ENCODE peak calls at places on chromosome 17, in ten cellular contexts. B, L, U, H, E, F, K, I, W and Y are unnamed samples.

GRCh38 chr17:40533896-40534295 is 31.4 kb downstream of the CCR7 start:
- DNase-seq in I (no peak), U (no peak), E (no peak), B (no peak), W (no peak), K (no peak), L (no peak), F (no peak), H (no peak), Y (no peak)

GRCh38 chr17:63075969-63076368 is 109.9 kb downstream of the TANC2 start:
- DNase-seq in W (no peak), E (no peak), L (no peak), K (no peak), F (no peak), I (no peak), U (no peak), H (no peak), B (no peak), Y (no peak)

GRCh38 chr17:33024688-33025486 is 33.2 kb downstream of the SPACA3 start:
- DNase-seq in L (no peak), I (no peak), U (no peak), E (no peak), F (no peak), W (no peak), K (no peak), H (no peak), B (no peak), Y (no peak)

GRCh38 chr17:63834431-63835166 is 7.1 kb upstream of the FTSJ3 start:
- DNase-seq in E (peak), F (peak), K (peak), W (no peak), L (peak), H (no peak), I (peak), U (no peak), B (peak), Y (peak)

GRCh38 chr17:8044819-8045810 is 6.3 kb downstream of the ALOX15B start:
- DNase-seq in W (no peak), H (no peak), U (no peak), L (no peak), E (no peak), B (no peak), I (no peak), K (no peak), F (no peak), Y (no peak)

GRCh38 chr17:55825213-55825612 is 74.4 kb downstream of the PCTP start:
- DNase-seq in K (peak), L (peak), U (peak), B (no peak), E (peak), I (no peak), F (no peak), H (no peak), W (no peak), Y (peak)

GRCh38 chr17:63222655-63223054 is 223.5 kb downstream of the CYB561 start:
- DNase-seq in W (no peak), K (peak), I (no peak), E (no peak), F (no peak), L (no peak), B (no peak), H (no peak), U (peak), Y (no peak)

GRCh38 chr17:38701504-38702165 is 3.4 kb upstream of the MLLT6 start:
- DNase-seq in F (peak), B (peak), I (peak), U (peak), L (no peak), H (peak), K (peak), E (peak), W (no peak), Y (peak)

GRCh38 chr17:82520041-82520910 is 744 bp downstream of the FOXK2 start:
- DNase-seq in E (peak), H (peak), L (peak), K (peak), I (peak), B (peak), F (no peak), W (no peak), U (peak), Y (peak)

GRCh38 chr17:35540589-35541404 is 3.3 kb upstream of the SLFN12L start:
- DNase-seq in E (peak), I (peak), H (no peak), F (peak), L (no peak), K (peak), U (no peak), W (no peak), B (peak), Y (no peak)

GRCh38 chr17:81159611-81160265 is 5.6 kb upstream of the PVALEF start:
- DNase-seq in B (no peak), H (no peak), K (no peak), E (no peak), U (no peak), L (no peak), W (no peak), I (no peak), F (no peak), Y (no peak)

GRCh38 chr17:50498021-50498874 is 10.0 kb upstream of the MYCBPAP start:
- DNase-seq in H (no peak), K (no peak), F (no peak), U (no peak), L (no peak), I (no peak), E (no peak), B (no peak), W (no peak), Y (no peak)

GRCh38 chr17:6815775-6816174 is 15.8 kb downstream of the TEKT1 start:
- DNase-seq in B (no peak), H (no peak), L (no peak), F (no peak), E (no peak), U (no peak), K (no peak), I (no peak), W (no peak), Y (no peak)

GRCh38 chr17:8341456-8341855 is 1.8 kb downstream of the ODF4 start:
- DNase-seq in E (no peak), B (no peak), I (no peak), U (no peak), K (peak), L (peak), F (no peak), W (no peak), H (no peak), Y (no peak)

GRCh38 chr17:27351741-27352140 is 57.8 kb downstream of the WSB1 start:
- DNase-seq in I (no peak), K (peak), U (no peak), H (no peak), F (no peak), L (no peak), W (no peak), E (no peak), B (no peak), Y (peak)

GRCh38 chr17:4949321-4950074 is 1.2 kb upstream of the PFN1 start:
- DNase-seq in H (peak), E (peak), W (no peak), B (peak), U (peak), F (no peak), L (peak), K (peak), I (peak), Y (peak)

GRCh38 chr17:46159686-46160085 is 33.5 kb downstream of the KANSL1 start:
- DNase-seq in K (peak), H (no peak), W (no peak), F (peak), B (no peak), L (no peak), E (no peak), U (no peak), I (no peak), Y (no peak)

GRCh38 chr17:63519972-63520882 is 2.9 kb upstream of the KCNH6 start:
- DNase-seq in W (no peak), H (no peak), E (no peak), B (no peak), U (peak), L (peak), F (no peak), K (no peak), I (no peak), Y (no peak)

GRCh38 chr17:30716461-30717289 is 107.8 kb downstream of the CRLF3 start:
- DNase-seq in H (no peak), L (no peak), E (no peak), K (peak), I (no peak), F (no peak), B (no peak), W (no peak), U (no peak), Y (no peak)

GRCh38 chr17:72667096-72668063 is 425.1 kb downstream of the SLC39A11 start:
- DNase-seq in L (no peak), H (no peak), E (no peak), I (no peak), W (no peak), F (no peak), K (peak), B (no peak), U (no peak), Y (no peak)

GRCh38 chr17:79793924-79794304 is 3.0 kb downstream of the CBX8 start:
- DNase-seq in F (peak), L (peak), U (no peak), B (no peak), H (no peak), W (no peak), I (no peak), E (no peak), K (peak), Y (peak)

GRCh38 chr17:54892360-54892759 is 8.3 kb upstream of the TOM1L1 start:
- DNase-seq in E (no peak), B (no peak), I (no peak), L (no peak), W (no peak), F (no peak), H (no peak), U (no peak), K (no peak), Y (no peak)

GRCh38 chr17:81192386-81193050 is 26.5 kb upstream of the AATK start:
- DNase-seq in F (no peak), L (no peak), K (no peak), H (no peak), U (no peak), I (no peak), W (no peak), B (no peak), E (no peak), Y (no peak)

GRCh38 chr17:77495575-77495974 is 354.8 kb downstream of the SEC14L1 start:
- DNase-seq in K (no peak), E (peak), W (no peak), H (no peak), B (no peak), F (no peak), L (no peak), U (no peak), I (no peak), Y (no peak)

GRCh38 chr17:44770526-44770925 is 11.7 kb downstream of the ADAM11 start:
- DNase-seq in B (no peak), U (no peak), F (no peak), I (no peak), E (no peak), W (no peak), L (no peak), H (no peak), K (no peak), Y (peak)

GRCh38 chr17:76501018-76501826 is at the start of gene RHBDF2:
- DNase-seq in U (peak), B (peak), H (peak), L (peak), K (peak), E (peak), F (peak), I (peak), W (no peak), Y (peak)

GRCh38 chr17:27491713-27492190 is 35.5 kb downstream of the KSR1 start:
- DNase-seq in I (no peak), B (no peak), W (no peak), H (no peak), K (peak), L (peak), U (no peak), E (no peak), F (no peak), Y (peak)

GRCh38 chr17:56540791-56541190 is 52.7 kb upstream of the NOG start:
- DNase-seq in U (no peak), B (no peak), F (peak), L (no peak), K (peak), W (no peak), I (no peak), H (no peak), E (no peak), Y (no peak)

GRCh38 chr17:47279062-47279801 is 25.6 kb downstream of the ITGB3 start:
- DNase-seq in W (no peak), E (peak), B (no peak), H (no peak), F (peak), U (no peak), L (peak), K (peak), I (no peak), Y (no peak)

GRCh38 chr17:78398390-78398789 is 19.9 kb downstream of the PGS1 start:
- DNase-seq in W (no peak), F (no peak), E (no peak), B (no peak), U (no peak), H (no peak), I (no peak), L (no peak), K (no peak), Y (no peak)

GRCh38 chr17:49061524-49061943 is 64.3 kb downstream of the IGF2BP1 start:
- DNase-seq in E (no peak), W (no peak), U (no peak), L (no peak), B (no peak), I (no peak), F (no peak), K (peak), H (no peak), Y (no peak)

GRCh38 chr17:76382305-76382802 is 2.1 kb upstream of the SPHK1 start:
- DNase-seq in B (no peak), H (no peak), L (peak), E (no peak), W (no peak), F (peak), K (peak), U (no peak), I (no peak), Y (no peak)

GRCh38 chr17:34135841-34136240 is 119.2 kb upstream of the CCL2 start:
- DNase-seq in B (no peak), E (no peak), I (no peak), F (no peak), L (no peak), H (no peak), W (no peak), K (no peak), U (peak), Y (no peak)

GRCh38 chr17:81667754-81668153 is 1.2 kb downstream of the CCDC137 start:
- DNase-seq in L (no peak), B (no peak), K (no peak), U (no peak), F (no peak), W (no peak), I (no peak), H (no peak), E (no peak), Y (no peak)

GRCh38 chr17:29376667-29377268 is 13.4 kb upstream of the TAOK1 start:
- DNase-seq in H (no peak), B (no peak), U (no peak), E (no peak), W (no peak), L (peak), F (peak), I (no peak), K (peak), Y (peak)

GRCh38 chr17:28816540-28816939 is 26.1 kb downstream of the FAM222B start:
- DNase-seq in K (no peak), L (no peak), I (no peak), U (no peak), E (no peak), H (no peak), W (no peak), F (no peak), B (no peak), Y (no peak)

GRCh38 chr17:75232786-75233185 is 27.3 kb downstream of the NUP85 start:
- DNase-seq in B (no peak), K (no peak), E (no peak), I (no peak), W (no peak), U (no peak), F (no peak), H (no peak), L (no peak), Y (no peak)

GRCh38 chr17:2723997-2724782 is 12.6 kb upstream of the CLUH start:
- DNase-seq in I (no peak), H (no peak), U (no peak), L (peak), K (no peak), F (no peak), W (no peak), E (no peak), B (no peak), Y (no peak)

GRCh38 chr17:6546069-6546718 is 10.2 kb downstream of the PITPNM3 start:
- DNase-seq in I (no peak), U (no peak), H (no peak), E (no peak), W (no peak), L (no peak), K (peak), F (no peak), B (no peak), Y (no peak)

GRCh38 chr17:2963332-2964027 is 99.9 kb downstream of the OR1D5 start:
- DNase-seq in K (no peak), B (no peak), I (no peak), W (no peak), U (no peak), L (no peak), E (no peak), F (no peak), H (no peak), Y (no peak)